ENCODE peak calls at places on chromosomes 3 and 15, in six cellular contexts. R is suprapubic skin, M is Peyer's patch, Q is stomach, Y is IMR-90, K is A549. A is an unnamed sample.

GRCh38 chr15:22916606-22917350 is 63.4 kb downstream of the CYFIP1 start:
- DNase-seq in R (no peak), M (no peak), Q (no peak), Y (no peak), K (no peak), A (no peak)

GRCh38 chr3:150140614-150141321 is 170.1 kb upstream of the PFN2 start:
- DNase-seq in R (no peak), M (no peak), Q (no peak), Y (no peak), K (no peak), A (no peak)

GRCh38 chr3:197023241-197023997 is 6.2 kb downstream of the MELTF start:
- DNase-seq in R (peak), M (peak), Q (no peak), Y (no peak), K (no peak), A (no peak)

GRCh38 chr3:114418724-114419543 is 125.1 kb downstream of the TIGIT start:
- DNase-seq in R (no peak), M (no peak), Q (no peak), Y (peak), K (peak), A (peak)

GRCh38 chr15:40029979-40030893 is 8.7 kb downstream of the SRP14 start:
- DNase-seq in R (no peak), M (peak), Q (no peak), Y (peak), K (no peak), A (peak)

GRCh38 chr3:123258359-123258758 is 56.6 kb downstream of the SEC22A start:
- DNase-seq in R (no peak), M (no peak), Q (no peak), Y (no peak), K (no peak), A (no peak)

GRCh38 chr15:45714501-45715488 is 80.0 kb downstream of the SQOR start:
- DNase-seq in R (no peak), M (peak), Q (peak), Y (peak), K (no peak), A (peak)

GRCh38 chr3:69032137-69032536 is 18.7 kb upstream of the EOGT start:
- DNase-seq in R (no peak), M (no peak), Q (no peak), Y (peak), K (no peak), A (no peak)

GRCh38 chr3:193711964-193712598 is 119.1 kb downstream of the OPA1 start:
- DNase-seq in R (no peak), M (no peak), Q (no peak), Y (no peak), K (no peak), A (no peak)

GRCh38 chr15:51737538-51738305 is at the start of gene LYSMD2:
- DNase-seq in R (peak), M (peak), Q (peak), Y (peak), K (peak), A (peak)

GRCh38 chr3:13835246-13835645 is 44.6 kb downstream of the WNT7A start:
- DNase-seq in R (no peak), M (no peak), Q (no peak), Y (no peak), K (no peak), A (no peak)

GRCh38 chr3:65890328-65890727 is 148.4 kb downstream of the MAGI1 start:
- DNase-seq in R (no peak), M (no peak), Q (no peak), Y (no peak), K (no peak), A (no peak)

GRCh38 chr15:70561885-70562284 is 201.5 kb downstream of the UACA start:
- DNase-seq in R (peak), M (no peak), Q (peak), Y (no peak), K (no peak), A (no peak)

GRCh38 chr3:195467641-195468390 is 25.0 kb upstream of the ACAP2 start:
- DNase-seq in R (no peak), M (no peak), Q (no peak), Y (peak), K (no peak), A (no peak)

GRCh38 chr3:24680214-24680967 is 185.7 kb upstream of the THRB start:
- DNase-seq in R (no peak), M (peak), Q (peak), Y (no peak), K (peak), A (peak)

GRCh38 chr3:84963137-84963536 is 4.3 kb downstream of the CADM2 start:
- DNase-seq in R (no peak), M (no peak), Q (no peak), Y (no peak), K (no peak), A (no peak)

GRCh38 chr15:74642328-74642723 is 26.7 kb downstream of the CLK3 start:
- DNase-seq in R (peak), M (no peak), Q (peak), Y (no peak), K (no peak), A (peak)

GRCh38 chr15:39312984-39313383 is 267.9 kb upstream of the THBS1 start:
- DNase-seq in R (no peak), M (peak), Q (no peak), Y (no peak), K (no peak), A (no peak)

GRCh38 chr3:45473841-45474240 is 85.5 kb downstream of the LARS2 start:
- DNase-seq in R (no peak), M (no peak), Q (no peak), Y (peak), K (no peak), A (no peak)

GRCh38 chr3:31361391-31362273 is 171.1 kb upstream of the STT3B start:
- DNase-seq in R (no peak), M (no peak), Q (no peak), Y (peak), K (no peak), A (no peak)

GRCh38 chr15:56243117-56243773 is 434 bp downstream of the RFX7 start:
- DNase-seq in R (peak), M (peak), Q (peak), Y (peak), K (peak), A (peak)

GRCh38 chr3:3260870-3261269 is 81.4 kb upstream of the CRBN start:
- DNase-seq in R (no peak), M (no peak), Q (no peak), Y (no peak), K (no peak), A (no peak)

GRCh38 chr15:92000709-92001108 is 147.2 kb downstream of the SLCO3A1 start:
- DNase-seq in R (no peak), M (no peak), Q (no peak), Y (no peak), K (no peak), A (no peak)

GRCh38 chr3:58350627-58351013 is 17.9 kb downstream of the PXK start:
- DNase-seq in R (no peak), M (no peak), Q (no peak), Y (peak), K (no peak), A (no peak)
- TF ChIP-seq POLR2A in R (no peak), M (no peak), Q (no peak), Y (no peak), K (no peak), A (no peak)

GRCh38 chr15:90868261-90868689 is at the start of gene FURIN:
- DNase-seq in R (no peak), M (no peak), Q (no peak), Y (no peak), K (no peak), A (no peak)
- TF ChIP-seq POLR2A in R (no peak), M (no peak), Q (no peak), Y (no peak), K (no peak), A (no peak)

DNA sequence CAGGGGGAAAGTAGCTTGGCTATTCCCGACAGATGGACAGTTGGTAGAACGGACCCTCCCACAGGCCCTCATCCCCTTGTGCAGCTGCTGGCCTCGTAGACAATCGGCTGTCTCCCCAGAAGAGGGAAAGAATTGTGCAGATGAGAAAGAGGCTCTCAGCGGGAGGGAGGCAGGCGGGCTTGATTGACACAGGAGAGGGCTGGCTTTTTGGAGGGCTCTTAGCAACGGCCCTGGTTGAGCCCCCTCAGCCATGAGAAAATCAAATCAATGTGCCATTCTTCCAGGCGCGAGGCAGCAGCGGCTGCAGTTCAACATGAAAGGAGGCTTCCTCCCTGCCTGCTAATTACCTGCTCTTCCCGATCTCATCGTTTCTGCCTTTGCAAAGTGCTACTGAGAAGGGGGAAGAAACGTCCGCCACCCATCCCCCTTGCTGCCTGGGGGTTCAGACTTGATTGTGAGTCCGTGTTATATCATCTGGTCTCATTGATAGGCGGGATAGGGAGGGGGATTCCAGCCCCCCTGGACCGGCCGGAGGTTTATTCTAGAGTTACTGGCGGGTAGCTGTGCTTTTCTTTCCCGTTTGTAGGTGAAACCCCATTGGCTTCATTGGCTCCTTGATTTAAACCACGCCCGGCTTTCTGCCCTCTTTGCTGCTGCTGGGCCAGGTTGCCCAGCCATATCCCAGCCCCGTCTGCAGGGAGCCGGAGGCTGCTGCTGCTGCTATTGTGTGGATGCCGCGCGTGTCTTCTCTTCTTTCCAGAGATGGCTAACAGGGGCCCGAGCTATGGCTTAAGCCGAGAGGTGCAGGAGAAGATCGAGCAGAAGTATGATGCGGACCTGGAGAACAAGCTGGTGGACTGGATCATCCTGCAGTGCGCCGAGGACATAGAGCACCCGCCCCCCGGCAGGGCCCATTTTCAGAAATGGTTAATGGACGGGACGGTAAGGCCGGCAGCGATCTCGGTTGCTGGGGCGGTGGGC is at the start of gene TAGLN3:
- DNase-seq in R (no peak), M (peak), Q (peak), Y (no peak), K (no peak), A (no peak)
- TF ChIP-seq POLR2A in R (no peak), M (no peak), Q (no peak), Y (no peak), K (no peak), A (no peak)

DNA sequence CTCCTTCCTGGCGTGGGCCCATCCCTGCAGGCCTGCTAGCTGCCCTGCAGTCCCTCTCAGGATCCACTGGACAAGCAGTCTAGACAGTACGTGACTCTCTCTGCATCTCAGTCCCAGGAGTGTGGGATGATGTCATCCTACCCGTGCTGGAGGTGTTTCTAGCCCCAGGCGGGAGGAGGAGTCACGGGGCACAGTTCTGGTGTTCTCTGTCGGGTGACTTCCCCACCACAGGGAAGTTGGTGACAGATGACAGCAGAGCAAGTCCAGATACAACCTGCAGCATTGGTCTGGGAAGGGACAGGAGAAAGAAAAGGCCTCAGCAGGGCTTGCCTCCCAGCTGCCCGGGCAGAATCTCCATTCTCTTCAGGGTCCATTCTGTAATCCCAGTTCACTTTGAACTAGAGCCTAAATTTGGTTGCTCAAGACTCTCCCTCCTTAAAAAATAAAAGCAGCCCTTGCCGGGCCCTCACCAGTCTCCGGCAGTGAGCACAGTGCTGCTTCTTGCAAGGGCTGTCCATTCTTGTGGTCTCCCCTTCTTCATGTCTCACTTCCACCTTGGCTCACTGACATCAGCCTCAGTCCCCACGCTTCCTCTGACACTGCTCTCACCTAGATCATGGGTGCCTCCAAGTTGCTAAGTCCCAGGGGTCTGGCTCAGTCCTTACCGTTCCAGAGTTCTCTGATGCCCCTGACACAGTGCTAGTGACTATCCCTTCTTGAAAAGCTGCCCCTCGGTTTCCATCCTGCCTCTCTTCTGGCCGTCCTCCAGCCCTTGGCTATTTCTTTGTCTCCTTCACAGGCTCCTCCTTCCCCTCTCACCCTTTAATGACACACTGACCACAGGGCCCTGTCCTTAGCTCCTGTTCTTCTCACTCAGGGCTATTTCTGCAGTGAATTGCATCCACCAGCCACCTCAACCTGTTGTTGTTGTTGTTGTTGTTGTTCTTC is 30.8 kb downstream of the SLC28A1 start:
- DNase-seq in R (no peak), M (peak), Q (peak), Y (peak), K (peak), A (no peak)
- TF ChIP-seq POLR2A in R (no peak), M (no peak), Q (no peak), Y (no peak), K (peak), A (no peak)